ENCODE peak calls at places on chromosome 21, in nine cellular contexts. O, G, C, Z, B, J, W, P and X are unnamed samples.
A peak's percentile ranks its signal among the peaks of the same experiment; 100 is the strongest.

GRCh38 chr21:37530901-37531351 is 164.4 kb downstream of the DYRK1A start:
- DNase-seq in P (no peak), J (no peak), B (no peak), O (no peak), W (no peak), Z (no peak), C (no peak), G (no peak), X (no peak)

GRCh38 chr21:35925497-35925896 is 134.8 kb downstream of the SETD4 start:
- DNase-seq in C (no peak), G (peak; percentile 55), O (no peak), B (no peak), Z (peak; percentile 34), P (no peak), J (no peak), W (no peak), X (no peak)

GRCh38 chr21:35217504-35218060 is 168.5 kb upstream of the RUNX1 start:
- DNase-seq in G (no peak), P (no peak), W (no peak), Z (no peak), C (no peak), B (no peak), J (no peak), O (peak; percentile 27), X (no peak)

GRCh38 chr21:38303300-38303699 is 46.5 kb downstream of the KCNJ15 start:
- DNase-seq in J (no peak), P (no peak), Z (no peak), O (no peak), B (no peak), W (no peak), C (no peak), G (peak; percentile 70), X (no peak)

GRCh38 chr21:41761211-41762181 is 5.4 kb downstream of the RIPK4 start:
- DNase-seq in O (peak; percentile 63), G (peak; percentile 83), B (peak; percentile 54), P (no peak), C (no peak), J (no peak), W (peak; percentile 46), Z (peak; percentile 55), X (peak; percentile 58)

GRCh38 chr21:26835027-26835713 is 10.0 kb downstream of the ADAMTS1 start:
- DNase-seq in W (no peak), G (peak; percentile 81), P (no peak), O (no peak), J (no peak), C (no peak), B (no peak), Z (peak; percentile 7), X (no peak)

GRCh38 chr21:31732891-31733520 is 1.1 kb upstream of the SCAF4 start:
- DNase-seq in W (no peak), P (peak; percentile 25), B (no peak), C (no peak), G (no peak), O (peak; percentile 12), J (no peak), Z (no peak), X (peak; percentile 42)

GRCh38 chr21:43854773-43855633 is 10.0 kb upstream of the AGPAT3 start:
- DNase-seq in C (no peak), O (no peak), Z (peak; percentile 99), W (no peak), J (no peak), P (no peak), G (no peak), B (no peak), X (peak; percentile 83)

GRCh38 chr21:29606613-29607012 is 307.9 kb downstream of the BACH1 start:
- DNase-seq in P (no peak), C (no peak), Z (no peak), O (no peak), G (no peak), W (no peak), J (no peak), B (no peak), X (no peak)

GRCh38 chr21:42862774-42863503 is 16.4 kb downstream of the WDR4 start:
- DNase-seq in Z (no peak), W (peak; percentile 43), B (no peak), O (no peak), G (no peak), P (no peak), J (no peak), C (no peak), X (no peak)

GRCh38 chr21:25186278-25186677 is 421.0 kb downstream of the MRPL39 start:
- DNase-seq in P (no peak), O (no peak), W (peak; percentile 4), J (no peak), Z (no peak), C (no peak), G (no peak), B (no peak), X (no peak)

GRCh38 chr21:38817371-38818335 is 11.9 kb downstream of the ETS2 start:
- DNase-seq in P (no peak), Z (no peak), G (no peak), B (no peak), O (no peak), C (no peak), W (no peak), J (no peak), X (no peak)

GRCh38 chr21:25790122-25790951 is 55.6 kb downstream of the GABPA start:
- DNase-seq in G (peak; percentile 71), W (peak; percentile 50), J (no peak), O (peak; percentile 51), C (no peak), P (peak; percentile 8), Z (peak; percentile 47), B (no peak), X (peak; percentile 35)

GRCh38 chr21:29546071-29546470 is 247.3 kb downstream of the BACH1 start:
- DNase-seq in O (no peak), B (no peak), J (no peak), P (no peak), W (no peak), Z (no peak), C (no peak), G (no peak), X (no peak)

GRCh38 chr21:38917045-38917774 is 111.5 kb downstream of the ETS2 start:
- DNase-seq in Z (no peak), J (no peak), O (peak; percentile 95), W (peak; percentile 79), C (peak; percentile 63), G (no peak), B (no peak), P (peak; percentile 92), X (no peak)

GRCh38 chr21:39562791-39563770 is 49.7 kb upstream of the B3GALT5 start:
- DNase-seq in G (no peak), O (peak; percentile 24), C (no peak), J (no peak), B (no peak), Z (no peak), W (no peak), P (peak; percentile 67), X (no peak)